ENCODE peak calls at places on chromosomes 4 and X, in six cellular contexts. M, Q, X, J, R and E are unnamed samples.

GRCh38 chrX:17822351-17822750 is 38.7 kb downstream of the RAI2 start:
- DNase-seq in M (no peak), Q (no peak), X (no peak), J (no peak), R (no peak), E (peak)

GRCh38 chr4:65021737-65022136 is 612.5 kb upstream of the TECRL start:
- DNase-seq in Q (no peak), M (no peak), X (no peak), R (no peak), J (no peak), E (no peak)

GRCh38 chr4:7173821-7174220 is 18.5 kb upstream of the SORCS2 start:
- DNase-seq in J (no peak), M (no peak), R (no peak), Q (no peak), X (no peak), E (no peak)

GRCh38 chrX:1486177-1486576 is 33.5 kb upstream of the ASMTL start:
- DNase-seq in X (no peak), J (no peak), M (no peak), Q (no peak), R (no peak), E (no peak)

GRCh38 chr4:157895205-157895604 is 277.6 kb downstream of the GASK1B start:
- DNase-seq in J (no peak), X (no peak), R (no peak), Q (peak), M (no peak), E (no peak)

GRCh38 chrX:97639526-97639925 is 755.8 kb downstream of the RPA4 start:
- DNase-seq in Q (peak), R (no peak), M (no peak), X (peak), J (no peak), E (no peak)

GRCh38 chr4:116122131-116122530 is 963.2 kb downstream of the TRAM1L1 start:
- DNase-seq in Q (no peak), X (no peak), M (no peak), R (no peak), J (peak), E (peak)

GRCh38 chr4:3040447-3041191 is 33.7 kb downstream of the HTT-AS start:
- DNase-seq in J (no peak), R (no peak), Q (no peak), X (peak), M (no peak), E (no peak)

GRCh38 chr4:1155314-1155713 is 17.1 kb downstream of the SPON2 start:
- DNase-seq in Q (no peak), X (no peak), R (no peak), M (no peak), J (no peak), E (no peak)

GRCh38 chr4:148442830-148443549 is 776 bp upstream of the NR3C2 start:
- DNase-seq in J (no peak), Q (no peak), M (peak), X (no peak), R (no peak), E (no peak)

GRCh38 chr4:76282941-76283689 is 23.4 kb upstream of the STBD1 start:
- DNase-seq in R (no peak), M (no peak), Q (no peak), X (no peak), J (peak), E (no peak)

GRCh38 chr4:41432889-41433288 is 105.1 kb upstream of the LIMCH1 start:
- DNase-seq in Q (peak), J (no peak), M (no peak), X (no peak), R (no peak), E (peak)

GRCh38 chr4:88159137-88159725 is 792 bp upstream of the ABCG2 start:
- DNase-seq in M (no peak), J (no peak), R (peak), Q (no peak), X (no peak), E (peak)

GRCh38 chr4:147526272-147526654 is 45.4 kb downstream of the EDNRA start:
- DNase-seq in M (no peak), X (no peak), Q (peak), J (peak), R (no peak), E (no peak)

GRCh38 chr4:140755811-140756291 is 334 bp downstream of the TBC1D9 start:
- DNase-seq in Q (peak), J (no peak), X (peak), R (no peak), M (peak), E (peak)

GRCh38 chr4:92339671-92340070 is 35.9 kb downstream of the GRID2 start:
- DNase-seq in X (no peak), Q (no peak), M (no peak), R (no peak), J (no peak), E (no peak)

GRCh38 chrX:55135171-55135570 is 46.4 kb downstream of the PAGE2 start:
- DNase-seq in Q (peak), X (peak), J (peak), M (peak), R (peak), E (peak)

GRCh38 chrX:117996918-117997480 is 119.6 kb downstream of the KLHL13 start:
- DNase-seq in R (no peak), M (peak), J (peak), Q (no peak), X (no peak), E (no peak)

GRCh38 chrX:137432609-137433008 is 133.3 kb upstream of the ZIC3 start:
- DNase-seq in J (peak), R (no peak), Q (peak), X (peak), M (peak), E (no peak)

GRCh38 chr4:163534056-163534455 is 39.6 kb downstream of the TMA16 start:
- DNase-seq in X (no peak), Q (no peak), J (no peak), R (no peak), M (no peak), E (no peak)

GRCh38 chr4:139530833-139531427 is 25.1 kb downstream of the SETD7 start:
- DNase-seq in R (peak), J (peak), M (peak), X (peak), Q (peak), E (peak)

GRCh38 chrX:39705299-39705698 is 392.5 kb downstream of the BCOR start:
- DNase-seq in R (peak), X (no peak), J (peak), Q (no peak), M (no peak), E (peak)

GRCh38 chr4:75834095-75834771 is 68.0 kb downstream of the PPEF2 start:
- DNase-seq in X (no peak), Q (no peak), M (no peak), J (no peak), R (no peak), E (no peak)

GRCh38 chr4:40546506-40546905 is 83.2 kb downstream of the RBM47 start:
- DNase-seq in J (no peak), M (no peak), X (no peak), Q (no peak), R (no peak), E (no peak)

GRCh38 chr4:7194251-7195137 is 2.2 kb downstream of the SORCS2 start:
- DNase-seq in Q (peak), J (peak), X (no peak), R (no peak), M (peak), E (peak)

GRCh38 chrX:39821011-39821708 is 276.6 kb downstream of the BCOR start:
- DNase-seq in M (peak), R (no peak), Q (peak), J (no peak), X (no peak), E (peak)

GRCh38 chrX:57137481-57137880 is 284 bp upstream of the SPIN2A start:
- DNase-seq in J (no peak), X (no peak), Q (peak), R (no peak), M (no peak), E (peak)

DNA sequence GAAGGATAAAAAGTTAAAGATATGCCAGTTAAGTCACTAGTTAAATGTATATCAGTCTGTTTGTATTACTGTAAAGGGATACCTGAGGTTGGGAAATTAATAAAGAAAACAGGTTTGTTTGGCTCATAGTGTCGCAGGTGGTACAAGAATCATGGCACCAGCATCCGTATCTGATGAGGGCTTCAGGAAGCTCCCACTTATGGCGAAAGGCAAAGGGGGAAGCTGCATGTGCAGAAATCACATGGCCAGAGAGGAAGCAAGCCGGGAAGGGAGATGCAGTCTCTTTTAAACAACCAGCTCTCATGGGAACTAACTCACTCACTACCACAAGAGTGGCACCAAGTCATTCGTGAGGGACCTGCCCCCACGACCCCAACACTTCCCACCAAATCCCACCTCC is 91.9 kb upstream of the SH3RF1 start:
- DNase-seq in R (no peak), J (no peak), M (no peak), Q (no peak), X (no peak), E (no peak)
- H3K27ac ChIP-seq in R (no peak), J (peak), M (no peak), Q (no peak), X (no peak), E (peak)

GRCh38 chr4:145279122-145279960 is 99.0 kb upstream of the OTUD4 start:
- DNase-seq in J (peak), Q (no peak), X (no peak), M (peak), R (no peak), E (peak)
- H3K9ac ChIP-seq in J (peak), Q (no peak), X (no peak), M (peak), R (no peak), E (peak)

DNA sequence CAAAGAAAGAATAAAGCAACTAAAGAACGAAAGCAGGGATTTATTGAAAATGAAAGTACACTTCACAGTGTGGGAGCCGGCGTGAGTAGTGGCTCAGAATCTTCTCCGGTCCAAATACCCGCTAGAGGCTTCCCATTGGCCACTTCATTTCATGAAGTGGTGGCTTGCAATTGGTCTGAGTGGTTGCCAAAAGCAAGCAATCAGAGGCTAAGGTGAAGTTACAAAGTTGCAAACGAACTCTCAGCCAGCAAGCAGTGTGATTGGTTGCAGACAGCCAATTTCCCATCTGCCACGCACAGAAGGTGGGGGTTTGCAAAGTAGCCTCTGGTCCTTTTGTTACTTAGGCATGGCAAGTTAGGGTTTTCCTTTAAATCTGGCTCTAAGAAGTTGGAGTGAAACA is 6.7 kb upstream of the CLOCK start:
- DNase-seq in J (no peak), X (no peak), R (no peak), M (no peak), Q (no peak), E (peak)
- TF ChIP-seq EZH2phosphoT487 in J (no peak), X (no peak), R (no peak), M (no peak), Q (no peak), E (no peak)

DNA sequence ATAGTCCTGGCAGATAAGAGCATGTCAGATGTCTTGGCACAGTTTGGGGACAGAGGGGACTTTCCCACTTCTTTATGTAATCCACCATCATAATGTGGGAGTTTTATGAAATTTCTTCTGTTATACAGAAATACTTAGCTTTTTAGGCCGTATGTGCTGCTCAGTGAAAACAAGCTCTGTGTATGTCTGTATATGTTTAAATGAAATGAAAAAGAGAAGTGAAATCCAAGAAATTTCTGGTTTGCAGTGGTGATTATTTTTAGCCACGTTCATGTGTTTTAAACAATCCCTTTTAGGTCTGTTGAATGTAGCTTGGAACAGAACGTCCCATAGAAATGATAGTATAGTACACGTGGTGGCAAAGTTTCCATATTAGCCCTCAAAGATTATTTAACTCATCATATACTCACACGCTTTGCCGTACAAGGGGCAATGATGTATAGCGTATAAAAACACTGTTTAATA is 41.0 kb downstream of the GAB1 start:
- DNase-seq in J (no peak), R (no peak), M (no peak), X (peak), Q (no peak), E (no peak)
- H3K27ac ChIP-seq in J (no peak), R (no peak), M (no peak), X (peak), Q (no peak), E (no peak)

GRCh38 chr4:176782191-176782590 is 10.5 kb downstream of the VEGFC start:
- DNase-seq in X (no peak), R (no peak), Q (no peak), J (no peak), M (no peak), E (peak)
- H3K9ac ChIP-seq in X (no peak), R (no peak), Q (no peak), J (peak), M (peak), E (peak)

DNA sequence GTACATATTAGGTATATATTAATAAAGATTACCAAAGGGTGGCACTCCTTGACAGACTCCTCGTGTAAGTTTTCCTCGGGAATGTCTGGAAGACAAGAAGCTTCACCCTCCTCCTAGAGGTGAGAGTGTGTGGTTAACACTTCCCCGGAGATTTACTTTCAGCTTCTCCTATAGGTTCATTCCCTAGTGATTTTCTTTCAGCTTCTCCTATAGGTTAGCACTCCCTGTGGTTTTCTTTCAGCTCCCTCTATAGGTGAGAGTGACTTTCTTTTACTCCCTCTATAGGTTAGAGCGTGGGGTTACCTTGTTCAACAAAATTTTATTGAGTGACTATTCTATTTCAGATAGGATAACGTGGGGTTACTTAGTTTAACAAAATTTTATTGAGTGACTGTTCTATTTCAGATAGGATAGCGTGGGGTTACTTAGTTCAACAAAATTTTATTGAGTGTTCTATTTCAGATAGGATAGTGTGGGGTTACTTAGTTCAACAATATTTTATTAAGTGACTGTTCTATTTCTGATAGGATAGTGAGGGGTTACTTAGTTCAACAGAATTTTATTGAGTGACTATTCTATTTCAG is 106.0 kb upstream of the PLAC1 start:
- DNase-seq in J (peak), X (peak), Q (peak), M (peak), R (peak), E (peak)
- TF ChIP-seq EZH2phosphoT487 in J (no peak), X (no peak), Q (no peak), M (no peak), R (no peak), E (no peak)

GRCh38 chr4:154584259-154584658 is 6.3 kb downstream of the FGA start:
- DNase-seq in X (no peak), R (no peak), M (no peak), Q (no peak), J (no peak), E (no peak)
- H3K27ac ChIP-seq in X (no peak), R (no peak), M (no peak), Q (no peak), J (no peak), E (no peak)

GRCh38 chrX:150361070-150361776 is 1.9 kb upstream of the MAMLD1 start:
- DNase-seq in R (no peak), Q (peak), J (peak), M (peak), X (no peak), E (peak)
- H3K9ac ChIP-seq in R (no peak), Q (no peak), J (no peak), M (no peak), X (no peak), E (peak)